ENCODE peak calls at places on chromosomes 12 and 14, in four cellular contexts. One of them, this sample, is unnamed.

GRCh38 chr12:89870413-89871184 is 162.0 kb upstream of the ATP2B1 start:
- DNase-seq in brain microvascular endothelial cell: no peak
- DNase-seq in CD8-positive, alpha-beta T cell: no peak
- DNase-seq in MM.1S: no peak
- DNase-seq in this sample: no peak

GRCh38 chr12:28268830-28269229 is 78.6 kb downstream of the CCDC91 start:
- DNase-seq in brain microvascular endothelial cell: no peak
- DNase-seq in CD8-positive, alpha-beta T cell: no peak
- DNase-seq in MM.1S: no peak
- DNase-seq in this sample: no peak

GRCh38 chr12:78931466-78931990 is 67.0 kb downstream of the SYT1 start:
- DNase-seq in brain microvascular endothelial cell: no peak
- DNase-seq in CD8-positive, alpha-beta T cell: no peak
- DNase-seq in MM.1S: no peak
- DNase-seq in this sample: no peak

GRCh38 chr12:71092290-71092689 is 65.5 kb downstream of the TSPAN8 start:
- DNase-seq in brain microvascular endothelial cell: peak
- DNase-seq in CD8-positive, alpha-beta T cell: no peak
- DNase-seq in MM.1S: no peak
- DNase-seq in this sample: no peak

GRCh38 chr12:116919247-116919671 is 8.5 kb downstream of the FBXW8 start:
- DNase-seq in brain microvascular endothelial cell: no peak
- DNase-seq in CD8-positive, alpha-beta T cell: no peak
- DNase-seq in MM.1S: no peak
- DNase-seq in this sample: no peak

GRCh38 chr12:10802587-10802986 is at the start of gene TAS2R7:
- DNase-seq in brain microvascular endothelial cell: no peak
- DNase-seq in CD8-positive, alpha-beta T cell: no peak
- DNase-seq in MM.1S: no peak
- DNase-seq in this sample: no peak

GRCh38 chr12:97616936-97617335 is 154.3 kb downstream of the RMST start:
- DNase-seq in brain microvascular endothelial cell: no peak
- DNase-seq in CD8-positive, alpha-beta T cell: no peak
- DNase-seq in MM.1S: no peak
- DNase-seq in this sample: peak

GRCh38 chr14:63986789-63987533 is 134.2 kb downstream of the SYNE2 start:
- DNase-seq in brain microvascular endothelial cell: peak
- DNase-seq in CD8-positive, alpha-beta T cell: no peak
- DNase-seq in MM.1S: no peak
- DNase-seq in this sample: no peak

GRCh38 chr12:48694038-48694437 is 12.0 kb upstream of the KANSL2 start:
- DNase-seq in brain microvascular endothelial cell: no peak
- DNase-seq in CD8-positive, alpha-beta T cell: no peak
- DNase-seq in MM.1S: no peak
- DNase-seq in this sample: no peak

GRCh38 chr14:55128386-55129085 is 516 bp upstream of the LGALS3 start:
- DNase-seq in brain microvascular endothelial cell: no peak
- DNase-seq in CD8-positive, alpha-beta T cell: no peak
- DNase-seq in MM.1S: no peak
- DNase-seq in this sample: no peak

GRCh38 chr14:55125403-55125802 is 3.6 kb upstream of the LGALS3 start:
- DNase-seq in brain microvascular endothelial cell: no peak
- DNase-seq in CD8-positive, alpha-beta T cell: no peak
- DNase-seq in MM.1S: no peak
- DNase-seq in this sample: no peak

GRCh38 chr14:55126089-55126488 is 3.0 kb upstream of the LGALS3 start:
- DNase-seq in brain microvascular endothelial cell: no peak
- DNase-seq in CD8-positive, alpha-beta T cell: no peak
- DNase-seq in MM.1S: no peak
- DNase-seq in this sample: no peak

GRCh38 chr14:55127491-55127951 is 1.5 kb upstream of the LGALS3 start:
- DNase-seq in brain microvascular endothelial cell: peak
- DNase-seq in CD8-positive, alpha-beta T cell: no peak
- DNase-seq in MM.1S: no peak
- DNase-seq in this sample: no peak

DNA sequence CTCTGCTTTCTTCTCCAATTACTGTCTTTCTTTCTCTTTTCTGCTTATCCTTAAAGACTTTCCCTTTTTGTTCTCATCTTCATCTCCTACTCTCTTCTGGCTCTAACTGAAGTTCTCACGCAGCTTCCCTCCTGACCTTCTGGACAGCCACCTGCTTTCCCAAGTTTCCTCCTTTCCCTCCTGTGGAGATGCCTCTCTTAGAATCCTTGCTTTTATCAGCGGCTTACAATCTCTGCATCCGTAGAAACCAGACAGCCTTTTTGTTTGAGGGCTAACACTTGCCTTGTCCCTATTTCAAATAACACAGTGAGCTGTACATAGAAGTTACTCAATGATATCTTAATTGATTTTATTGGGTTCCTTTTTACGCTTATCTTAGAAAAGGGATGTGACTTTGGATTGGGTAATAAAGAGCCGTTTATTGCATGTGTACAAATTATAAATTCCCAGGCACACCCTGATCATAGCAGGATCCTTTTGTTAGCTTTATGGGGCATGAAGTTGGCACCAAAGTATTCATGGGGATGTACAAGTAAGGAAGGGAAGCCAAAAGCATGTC is 2.0 kb upstream of the LGALS3 start:
- DNase-seq in brain microvascular endothelial cell: no peak
- DNase-seq in CD8-positive, alpha-beta T cell: no peak
- DNase-seq in MM.1S: no peak
- DNase-seq in this sample: no peak
- H3K27ac ChIP-seq in brain microvascular endothelial cell: no peak
- H3K27ac ChIP-seq in CD8-positive, alpha-beta T cell: no peak
- H3K27ac ChIP-seq in MM.1S: no peak
- H3K27ac ChIP-seq in this sample: no peak

GRCh38 chr12:123099556-123100192 is 51.2 kb downstream of the PITPNM2 start:
- DNase-seq in brain microvascular endothelial cell: no peak
- DNase-seq in CD8-positive, alpha-beta T cell: no peak
- DNase-seq in MM.1S: no peak
- DNase-seq in this sample: no peak
- H3K27ac ChIP-seq in brain microvascular endothelial cell: no peak
- H3K27ac ChIP-seq in CD8-positive, alpha-beta T cell: no peak
- H3K27ac ChIP-seq in MM.1S: no peak
- H3K27ac ChIP-seq in this sample: no peak

GRCh38 chr14:53509227-53509822 is 356.2 kb upstream of the DDHD1 start:
- DNase-seq in brain microvascular endothelial cell: no peak
- DNase-seq in CD8-positive, alpha-beta T cell: no peak
- DNase-seq in MM.1S: no peak
- DNase-seq in this sample: peak
- H3K27ac ChIP-seq in brain microvascular endothelial cell: no peak
- H3K27ac ChIP-seq in CD8-positive, alpha-beta T cell: no peak
- H3K27ac ChIP-seq in MM.1S: no peak
- H3K27ac ChIP-seq in this sample: no peak

GRCh38 chr14:55158412-55158811 is 29.4 kb downstream of the LGALS3 start:
- DNase-seq in brain microvascular endothelial cell: no peak
- DNase-seq in CD8-positive, alpha-beta T cell: no peak
- DNase-seq in MM.1S: no peak
- DNase-seq in this sample: no peak
- H3K27ac ChIP-seq in brain microvascular endothelial cell: no peak
- H3K27ac ChIP-seq in CD8-positive, alpha-beta T cell: no peak
- H3K27ac ChIP-seq in MM.1S: no peak
- H3K27ac ChIP-seq in this sample: no peak

DNA sequence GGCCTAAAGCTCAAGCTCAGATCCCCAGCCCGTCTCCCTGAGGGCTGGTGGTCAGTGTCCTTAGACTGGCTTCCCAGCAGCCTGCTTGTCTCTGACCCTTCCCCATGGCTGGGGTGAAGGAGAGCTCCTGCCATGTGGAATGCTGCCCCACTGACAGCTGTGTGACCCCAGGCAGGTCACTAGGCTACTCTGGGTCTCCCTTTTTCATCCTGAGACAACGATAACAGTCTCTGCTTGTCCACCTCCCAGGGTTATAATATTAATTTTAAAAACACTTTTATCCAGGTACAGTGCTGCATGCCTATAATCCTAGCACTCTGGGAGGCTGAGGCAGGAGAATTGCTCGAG is 47.3 kb downstream of the SYNE3 start:
- DNase-seq in brain microvascular endothelial cell: no peak
- DNase-seq in CD8-positive, alpha-beta T cell: no peak
- DNase-seq in MM.1S: no peak
- DNase-seq in this sample: no peak
- H3K27ac ChIP-seq in brain microvascular endothelial cell: no peak
- H3K27ac ChIP-seq in CD8-positive, alpha-beta T cell: no peak
- H3K27ac ChIP-seq in MM.1S: no peak
- H3K27ac ChIP-seq in this sample: no peak

GRCh38 chr12:105329926-105330282 is 587 bp upstream of the C12orf75 start:
- DNase-seq in brain microvascular endothelial cell: no peak
- DNase-seq in CD8-positive, alpha-beta T cell: no peak
- DNase-seq in MM.1S: peak
- DNase-seq in this sample: no peak
- H3K27ac ChIP-seq in brain microvascular endothelial cell: no peak
- H3K27ac ChIP-seq in CD8-positive, alpha-beta T cell: peak
- H3K27ac ChIP-seq in MM.1S: peak
- H3K27ac ChIP-seq in this sample: no peak

GRCh38 chr12:65308001-65308400 is 29.5 kb downstream of the MSRB3 start:
- DNase-seq in brain microvascular endothelial cell: no peak
- DNase-seq in CD8-positive, alpha-beta T cell: no peak
- DNase-seq in MM.1S: no peak
- DNase-seq in this sample: no peak

GRCh38 chr12:65311260-65311659 is 32.8 kb downstream of the MSRB3 start:
- DNase-seq in brain microvascular endothelial cell: no peak
- DNase-seq in CD8-positive, alpha-beta T cell: no peak
- DNase-seq in MM.1S: no peak
- DNase-seq in this sample: no peak

GRCh38 chr12:65308601-65309071 is 30.2 kb downstream of the MSRB3 start:
- DNase-seq in brain microvascular endothelial cell: no peak
- DNase-seq in CD8-positive, alpha-beta T cell: no peak
- DNase-seq in MM.1S: no peak
- DNase-seq in this sample: no peak

GRCh38 chr12:65318186-65318685 is 39.8 kb downstream of the MSRB3 start:
- DNase-seq in brain microvascular endothelial cell: no peak
- DNase-seq in CD8-positive, alpha-beta T cell: no peak
- DNase-seq in MM.1S: no peak
- DNase-seq in this sample: no peak

GRCh38 chr12:65313704-65314317 is 35.3 kb downstream of the MSRB3 start:
- DNase-seq in brain microvascular endothelial cell: no peak
- DNase-seq in CD8-positive, alpha-beta T cell: no peak
- DNase-seq in MM.1S: peak
- DNase-seq in this sample: no peak
- H3K27ac ChIP-seq in brain microvascular endothelial cell: peak
- H3K27ac ChIP-seq in CD8-positive, alpha-beta T cell: no peak
- H3K27ac ChIP-seq in MM.1S: no peak
- H3K27ac ChIP-seq in this sample: no peak

GRCh38 chr12:106049105-106049504 is 89.6 kb downstream of the NUAK1 start:
- DNase-seq in brain microvascular endothelial cell: no peak
- DNase-seq in CD8-positive, alpha-beta T cell: no peak
- DNase-seq in MM.1S: no peak
- DNase-seq in this sample: peak
- H3K27ac ChIP-seq in brain microvascular endothelial cell: no peak
- H3K27ac ChIP-seq in CD8-positive, alpha-beta T cell: no peak
- H3K27ac ChIP-seq in MM.1S: no peak
- H3K27ac ChIP-seq in this sample: peak

This sample was measured in substantia nigra.